ENCODE peak calls at places on chromosomes 2 and 18, in eight cellular contexts. K, R, B, G, X, D, A and F are unnamed samples.

GRCh38 chr2:160737247-160737646 is 243.6 kb upstream of the RBMS1 start:
- DNase-seq in K (no peak), R (no peak), B (no peak), G (no peak), X (no peak), D (no peak), A (no peak), F (no peak)

GRCh38 chr2:233178994-233179847 is 72.3 kb upstream of the ATG16L1 start:
- DNase-seq in K (no peak), R (no peak), B (no peak), G (no peak), X (no peak), D (no peak), A (no peak), F (no peak)

GRCh38 chr2:218882866-218883366 is 2.3 kb downstream of the WNT10A start:
- DNase-seq in K (no peak), R (no peak), B (no peak), G (no peak), X (no peak), D (no peak), A (no peak), F (no peak)

GRCh38 chr2:54691439-54692135 is 31.9 kb upstream of the EML6 start:
- DNase-seq in K (no peak), R (no peak), B (no peak), G (no peak), X (no peak), D (no peak), A (no peak), F (no peak)

GRCh38 chr2:74984017-74984416 is 25.6 kb downstream of the POLE4 start:
- DNase-seq in K (no peak), R (no peak), B (no peak), G (no peak), X (no peak), D (no peak), A (no peak), F (no peak)

GRCh38 chr2:147173798-147174197 is 671.0 kb upstream of the ACVR2A start:
- DNase-seq in K (no peak), R (no peak), B (no peak), G (no peak), X (no peak), D (no peak), A (no peak), F (no peak)

GRCh38 chr2:209160800-209161588 is 262.9 kb upstream of the MAP2 start:
- DNase-seq in K (no peak), R (no peak), B (no peak), G (no peak), X (no peak), D (no peak), A (no peak), F (no peak)

GRCh38 chr18:9648431-9649163 is 34.2 kb upstream of the PPP4R1 start:
- DNase-seq in K (no peak), R (no peak), B (no peak), G (no peak), X (no peak), D (no peak), A (peak), F (no peak)

GRCh38 chr2:76257802-76258201 is 547.1 kb upstream of the GCFC2 start:
- DNase-seq in K (no peak), R (no peak), B (no peak), G (no peak), X (no peak), D (no peak), A (no peak), F (no peak)

GRCh38 chr2:134760385-134760784 is 41.6 kb upstream of the TMEM163 start:
- DNase-seq in K (no peak), R (no peak), B (no peak), G (no peak), X (no peak), D (no peak), A (no peak), F (no peak)

GRCh38 chr2:10452334-10452733 is 4.2 kb upstream of the ODC1 start:
- DNase-seq in K (no peak), R (no peak), B (no peak), G (no peak), X (no peak), D (no peak), A (no peak), F (no peak)

GRCh38 chr2:231613655-231614558 is 21.2 kb downstream of the TEX44 start:
- DNase-seq in K (peak), R (peak), B (peak), G (peak), X (peak), D (peak), A (no peak), F (peak)

GRCh38 chr2:75146221-75146902 is 53.0 kb downstream of the TACR1 start:
- DNase-seq in K (no peak), R (no peak), B (no peak), G (no peak), X (no peak), D (no peak), A (no peak), F (no peak)

GRCh38 chr2:26630669-26631360 is 10.4 kb downstream of the CIB4 start:
- DNase-seq in K (no peak), R (no peak), B (no peak), G (no peak), X (no peak), D (no peak), A (peak), F (no peak)

GRCh38 chr2:196360650-196361049 is 189.3 kb upstream of the STK17B start:
- DNase-seq in K (no peak), R (no peak), B (no peak), G (no peak), X (no peak), D (no peak), A (no peak), F (no peak)

GRCh38 chr18:48933578-48934399 is 17.0 kb downstream of the SMAD7 start:
- DNase-seq in K (no peak), R (no peak), B (no peak), G (peak), X (no peak), D (no peak), A (no peak), F (peak)

GRCh38 chr18:79749251-79750191 is 48.2 kb upstream of the KCNG2 start:
- DNase-seq in K (no peak), R (no peak), B (no peak), G (no peak), X (no peak), D (no peak), A (no peak), F (peak)

GRCh38 chr2:119066272-119066804 is 92.2 kb downstream of the C1QL2 start:
- DNase-seq in K (no peak), R (no peak), B (no peak), G (no peak), X (no peak), D (no peak), A (peak), F (no peak)

GRCh38 chr2:98608962-98609604 is 694 bp downstream of the UNC50 start:
- DNase-seq in K (no peak), R (no peak), B (no peak), G (peak), X (peak), D (no peak), A (no peak), F (no peak)

GRCh38 chr2:30149513-30149912 is 2.7 kb downstream of the YPEL5 start:
- DNase-seq in K (no peak), R (no peak), B (no peak), G (no peak), X (peak), D (no peak), A (no peak), F (no peak)

GRCh38 chr2:70685771-70686171 is 82.2 kb downstream of the ADD2 start:
- DNase-seq in K (no peak), R (no peak), B (no peak), G (no peak), X (peak), D (no peak), A (no peak), F (no peak)

GRCh38 chr2:149799296-149799695 is 211.7 kb upstream of the MMADHC start:
- DNase-seq in K (no peak), R (no peak), B (no peak), G (no peak), X (peak), D (no peak), A (no peak), F (no peak)

GRCh38 chr18:11034816-11035215 is 114.6 kb downstream of the PIEZO2 start:
- DNase-seq in K (no peak), R (no peak), B (no peak), G (no peak), X (no peak), D (no peak), A (no peak), F (no peak)

GRCh38 chr2:60998628-60999545 is 18.6 kb upstream of the PEX13 start:
- DNase-seq in K (no peak), R (no peak), B (no peak), G (no peak), X (peak), D (no peak), A (no peak), F (no peak)

GRCh38 chr2:235666240-235666781 is 172.5 kb downstream of the AGAP1 start:
- DNase-seq in K (no peak), R (no peak), B (no peak), G (peak), X (peak), D (no peak), A (peak), F (peak)

GRCh38 chr2:18600255-18600613 is 10.9 kb upstream of the NT5C1B start:
- DNase-seq in K (no peak), R (no peak), B (no peak), G (no peak), X (no peak), D (no peak), A (no peak), F (no peak)

GRCh38 chr2:217684431-217685254 is 318.2 kb downstream of the TNS1 start:
- DNase-seq in K (no peak), R (no peak), B (no peak), G (no peak), X (no peak), D (no peak), A (no peak), F (no peak)
- H3K27ac ChIP-seq in K (no peak), R (no peak), B (peak), G (no peak), X (no peak), D (no peak), A (no peak), F (no peak)

GRCh38 chr2:67216881-67217280 is 180.3 kb upstream of the ETAA1 start:
- DNase-seq in K (no peak), R (no peak), B (no peak), G (no peak), X (peak), D (no peak), A (no peak), F (no peak)

GRCh38 chr2:67215214-67215613 is 181.9 kb upstream of the ETAA1 start:
- DNase-seq in K (no peak), R (no peak), B (no peak), G (no peak), X (peak), D (no peak), A (no peak), F (no peak)

GRCh38 chr2:67217398-67217797 is 179.7 kb upstream of the ETAA1 start:
- DNase-seq in K (no peak), R (no peak), B (no peak), G (no peak), X (no peak), D (no peak), A (no peak), F (no peak)

GRCh38 chr2:67215636-67216035 is 181.5 kb upstream of the ETAA1 start:
- DNase-seq in K (no peak), R (no peak), B (no peak), G (no peak), X (no peak), D (no peak), A (no peak), F (no peak)

GRCh38 chr2:67216103-67216502 is 181.0 kb upstream of the ETAA1 start:
- DNase-seq in K (no peak), R (no peak), B (no peak), G (no peak), X (no peak), D (no peak), A (no peak), F (no peak)
- H3K27ac ChIP-seq in K (no peak), R (no peak), B (no peak), G (no peak), X (peak), D (no peak), A (no peak), F (no peak)

DNA sequence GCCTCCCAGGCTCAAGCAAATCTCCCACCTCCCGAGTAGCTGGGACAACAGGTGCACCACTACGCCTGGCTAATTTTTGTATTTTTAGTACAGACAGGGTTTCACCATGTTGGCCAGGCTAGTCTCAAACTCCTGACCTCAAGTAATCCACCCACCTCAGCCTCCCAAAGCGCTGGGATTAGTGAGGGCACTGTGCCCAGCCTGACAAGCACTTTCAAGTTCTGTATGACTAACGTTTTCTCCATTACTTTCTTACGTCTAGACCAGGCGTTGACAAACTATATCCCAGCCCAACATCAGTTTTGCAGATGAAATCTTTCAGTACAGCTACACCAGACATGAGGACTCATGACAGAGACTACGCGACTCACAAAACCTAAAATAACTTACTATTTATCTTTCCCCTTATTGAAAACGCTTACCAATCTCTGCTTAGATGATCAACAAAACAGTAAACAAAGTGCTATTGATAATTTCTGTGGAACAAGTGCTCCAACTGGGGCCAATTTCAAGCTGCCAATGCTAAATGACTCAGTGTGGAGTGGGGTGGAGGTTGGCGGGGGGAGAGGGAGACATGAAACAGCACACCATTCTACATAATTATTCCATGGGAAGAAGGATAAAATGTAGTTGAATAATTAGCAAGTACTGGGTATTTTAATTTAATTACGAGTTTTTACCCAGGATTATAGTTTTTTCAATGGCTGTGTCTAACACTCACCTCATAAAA is 59.1 kb downstream of the SAP130 start:
- DNase-seq in K (no peak), R (no peak), B (no peak), G (no peak), X (no peak), D (no peak), A (no peak), F (no peak)
- H3K27ac ChIP-seq in K (no peak), R (no peak), B (no peak), G (no peak), X (no peak), D (no peak), A (no peak), F (peak)

GRCh38 chr18:63138469-63139340 is 180.9 kb downstream of the BCL2 start:
- DNase-seq in K (no peak), R (no peak), B (no peak), G (peak), X (peak), D (no peak), A (no peak), F (no peak)
- H3K27ac ChIP-seq in K (peak), R (peak), B (no peak), G (peak), X (peak), D (peak), A (no peak), F (no peak)

GRCh38 chr2:69221960-69222751 is 164.9 kb downstream of the GFPT1 start:
- DNase-seq in K (no peak), R (no peak), B (peak), G (no peak), X (no peak), D (no peak), A (no peak), F (no peak)

GRCh38 chr2:69221512-69221911 is 165.5 kb downstream of the GFPT1 start:
- DNase-seq in K (no peak), R (no peak), B (peak), G (no peak), X (no peak), D (no peak), A (no peak), F (no peak)

GRCh38 chr2:69224495-69224803 is 162.6 kb downstream of the GFPT1 start:
- DNase-seq in K (no peak), R (no peak), B (peak), G (no peak), X (no peak), D (no peak), A (no peak), F (no peak)

GRCh38 chr2:69223759-69224494 is 163.1 kb downstream of the GFPT1 start:
- DNase-seq in K (no peak), R (no peak), B (peak), G (no peak), X (no peak), D (no peak), A (no peak), F (no peak)

DNA sequence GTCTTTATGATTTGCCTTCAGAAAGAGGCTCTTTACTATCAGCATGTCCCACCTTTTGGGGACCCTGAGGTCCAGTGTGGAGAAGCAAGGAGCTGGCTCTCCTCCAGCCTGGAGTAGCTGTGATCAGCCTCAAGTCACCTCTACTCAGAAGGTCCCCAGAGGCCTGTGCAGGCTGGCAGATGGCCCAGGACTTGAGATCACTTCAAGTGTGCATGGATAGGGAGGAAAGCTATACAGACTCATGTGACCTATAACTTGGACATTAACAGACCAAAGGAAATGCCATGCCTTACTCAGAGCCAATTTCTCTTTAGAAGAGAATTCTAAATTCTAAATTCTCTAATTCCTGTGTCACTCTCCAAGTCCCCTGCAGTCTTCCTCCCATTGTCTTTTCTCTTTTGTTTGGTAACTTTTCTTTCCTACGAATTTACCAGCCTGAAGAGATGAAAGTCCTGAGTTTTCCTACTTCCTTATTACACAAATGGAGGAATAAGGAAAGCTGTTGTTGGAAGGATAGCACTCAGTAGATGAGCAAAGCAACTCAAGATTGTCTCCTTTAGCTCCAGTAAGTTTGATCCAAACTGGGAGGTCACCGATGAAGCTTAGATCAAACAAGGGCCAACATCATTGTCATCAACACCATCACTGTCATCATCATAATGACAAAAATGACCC is 163.9 kb downstream of the GFPT1 start:
- DNase-seq in K (no peak), R (peak), B (peak), G (peak), X (peak), D (no peak), A (no peak), F (no peak)
- H3K27ac ChIP-seq in K (no peak), R (peak), B (peak), G (no peak), X (no peak), D (no peak), A (no peak), F (no peak)